ENCODE peak calls at places on chromosomes 2 and 18, in six cellular contexts. One of them, this sample, is unnamed.

GRCh38 chr2:168494190-168494711 is 38.2 kb downstream of the CERS6 start:
- DNase-seq in T-cell: no peak
- DNase-seq in mucosa of descending colon: no peak
- DNase-seq in activated gamma-delta T cell treated with Interleukin-2 at 50 U/mL for 16 hours: no peak
- DNase-seq in effector memory CD8-positive, alpha-beta T cell: no peak
- DNase-seq in stimulated activated CD4-positive, alpha-beta T cell treated with anti-CD3 and anti-CD28 coated beads, TNF-alpha, amount 100 ng/mL, for 48 hours: no peak
- DNase-seq in this sample: no peak

GRCh38 chr2:127140543-127140942 is 33.6 kb upstream of the BIN1 start:
- DNase-seq in T-cell: no peak
- DNase-seq in mucosa of descending colon: no peak
- DNase-seq in activated gamma-delta T cell treated with Interleukin-2 at 50 U/mL for 16 hours: no peak
- DNase-seq in effector memory CD8-positive, alpha-beta T cell: no peak
- DNase-seq in stimulated activated CD4-positive, alpha-beta T cell treated with anti-CD3 and anti-CD28 coated beads, TNF-alpha, amount 100 ng/mL, for 48 hours: no peak
- DNase-seq in this sample: no peak

GRCh38 chr2:174606336-174606735 is 8.7 kb upstream of the WIPF1 start:
- DNase-seq in T-cell: no peak
- DNase-seq in mucosa of descending colon: no peak
- DNase-seq in activated gamma-delta T cell treated with Interleukin-2 at 50 U/mL for 16 hours: peak
- DNase-seq in effector memory CD8-positive, alpha-beta T cell: no peak
- DNase-seq in stimulated activated CD4-positive, alpha-beta T cell treated with anti-CD3 and anti-CD28 coated beads, TNF-alpha, amount 100 ng/mL, for 48 hours: no peak
- DNase-seq in this sample: no peak

GRCh38 chr2:149525323-149525722 is 62.3 kb downstream of the MMADHC start:
- DNase-seq in T-cell: no peak
- DNase-seq in mucosa of descending colon: no peak
- DNase-seq in activated gamma-delta T cell treated with Interleukin-2 at 50 U/mL for 16 hours: no peak
- DNase-seq in effector memory CD8-positive, alpha-beta T cell: no peak
- DNase-seq in stimulated activated CD4-positive, alpha-beta T cell treated with anti-CD3 and anti-CD28 coated beads, TNF-alpha, amount 100 ng/mL, for 48 hours: no peak
- DNase-seq in this sample: no peak

GRCh38 chr18:46174317-46175039 is 70.3 kb downstream of the HAUS1 start:
- DNase-seq in T-cell: no peak
- DNase-seq in mucosa of descending colon: peak
- DNase-seq in activated gamma-delta T cell treated with Interleukin-2 at 50 U/mL for 16 hours: peak
- DNase-seq in effector memory CD8-positive, alpha-beta T cell: peak
- DNase-seq in stimulated activated CD4-positive, alpha-beta T cell treated with anti-CD3 and anti-CD28 coated beads, TNF-alpha, amount 100 ng/mL, for 48 hours: peak
- DNase-seq in this sample: peak

GRCh38 chr2:37335604-37336003 is 8.8 kb upstream of the QPCT start:
- DNase-seq in T-cell: no peak
- DNase-seq in mucosa of descending colon: no peak
- DNase-seq in activated gamma-delta T cell treated with Interleukin-2 at 50 U/mL for 16 hours: no peak
- DNase-seq in effector memory CD8-positive, alpha-beta T cell: no peak
- DNase-seq in stimulated activated CD4-positive, alpha-beta T cell treated with anti-CD3 and anti-CD28 coated beads, TNF-alpha, amount 100 ng/mL, for 48 hours: no peak
- DNase-seq in this sample: no peak

GRCh38 chr2:24077535-24077877 is 1.4 kb upstream of the SF3B6 start:
- DNase-seq in T-cell: no peak
- DNase-seq in mucosa of descending colon: no peak
- DNase-seq in activated gamma-delta T cell treated with Interleukin-2 at 50 U/mL for 16 hours: no peak
- DNase-seq in effector memory CD8-positive, alpha-beta T cell: no peak
- DNase-seq in stimulated activated CD4-positive, alpha-beta T cell treated with anti-CD3 and anti-CD28 coated beads, TNF-alpha, amount 100 ng/mL, for 48 hours: no peak
- DNase-seq in this sample: no peak

GRCh38 chr2:242011516-242011915 is 142.0 kb downstream of the RTP5 start:
- DNase-seq in T-cell: no peak
- DNase-seq in mucosa of descending colon: no peak
- DNase-seq in activated gamma-delta T cell treated with Interleukin-2 at 50 U/mL for 16 hours: no peak
- DNase-seq in effector memory CD8-positive, alpha-beta T cell: no peak
- DNase-seq in stimulated activated CD4-positive, alpha-beta T cell treated with anti-CD3 and anti-CD28 coated beads, TNF-alpha, amount 100 ng/mL, for 48 hours: no peak
- DNase-seq in this sample: no peak

GRCh38 chr2:171018522-171018921 is 89.5 kb downstream of the GORASP2 start:
- DNase-seq in T-cell: no peak
- DNase-seq in mucosa of descending colon: no peak
- DNase-seq in activated gamma-delta T cell treated with Interleukin-2 at 50 U/mL for 16 hours: no peak
- DNase-seq in effector memory CD8-positive, alpha-beta T cell: no peak
- DNase-seq in stimulated activated CD4-positive, alpha-beta T cell treated with anti-CD3 and anti-CD28 coated beads, TNF-alpha, amount 100 ng/mL, for 48 hours: no peak
- DNase-seq in this sample: no peak

GRCh38 chr2:160425394-160425793 is 68.2 kb downstream of the RBMS1 start:
- DNase-seq in T-cell: no peak
- DNase-seq in mucosa of descending colon: no peak
- DNase-seq in activated gamma-delta T cell treated with Interleukin-2 at 50 U/mL for 16 hours: no peak
- DNase-seq in effector memory CD8-positive, alpha-beta T cell: no peak
- DNase-seq in stimulated activated CD4-positive, alpha-beta T cell treated with anti-CD3 and anti-CD28 coated beads, TNF-alpha, amount 100 ng/mL, for 48 hours: no peak
- DNase-seq in this sample: no peak

GRCh38 chr2:66888791-66889631 is 454.1 kb downstream of the MEIS1 start:
- DNase-seq in T-cell: no peak
- DNase-seq in mucosa of descending colon: no peak
- DNase-seq in activated gamma-delta T cell treated with Interleukin-2 at 50 U/mL for 16 hours: no peak
- DNase-seq in effector memory CD8-positive, alpha-beta T cell: no peak
- DNase-seq in stimulated activated CD4-positive, alpha-beta T cell treated with anti-CD3 and anti-CD28 coated beads, TNF-alpha, amount 100 ng/mL, for 48 hours: no peak
- DNase-seq in this sample: no peak

GRCh38 chr2:80217446-80217845 is 87.1 kb downstream of the LRRTM1 start:
- DNase-seq in T-cell: no peak
- DNase-seq in mucosa of descending colon: no peak
- DNase-seq in activated gamma-delta T cell treated with Interleukin-2 at 50 U/mL for 16 hours: no peak
- DNase-seq in effector memory CD8-positive, alpha-beta T cell: no peak
- DNase-seq in stimulated activated CD4-positive, alpha-beta T cell treated with anti-CD3 and anti-CD28 coated beads, TNF-alpha, amount 100 ng/mL, for 48 hours: no peak
- DNase-seq in this sample: no peak

GRCh38 chr2:150107816-150108215 is 379.7 kb downstream of the RND3 start:
- DNase-seq in T-cell: no peak
- DNase-seq in mucosa of descending colon: no peak
- DNase-seq in activated gamma-delta T cell treated with Interleukin-2 at 50 U/mL for 16 hours: no peak
- DNase-seq in effector memory CD8-positive, alpha-beta T cell: no peak
- DNase-seq in stimulated activated CD4-positive, alpha-beta T cell treated with anti-CD3 and anti-CD28 coated beads, TNF-alpha, amount 100 ng/mL, for 48 hours: no peak
- DNase-seq in this sample: no peak

GRCh38 chr18:78561757-78562445 is 417.7 kb upstream of the SALL3 start:
- DNase-seq in T-cell: no peak
- DNase-seq in mucosa of descending colon: no peak
- DNase-seq in activated gamma-delta T cell treated with Interleukin-2 at 50 U/mL for 16 hours: no peak
- DNase-seq in effector memory CD8-positive, alpha-beta T cell: no peak
- DNase-seq in stimulated activated CD4-positive, alpha-beta T cell treated with anti-CD3 and anti-CD28 coated beads, TNF-alpha, amount 100 ng/mL, for 48 hours: no peak
- DNase-seq in this sample: no peak

GRCh38 chr2:96205888-96206287 is 2.7 kb downstream of the STARD7 start:
- DNase-seq in T-cell: no peak
- DNase-seq in mucosa of descending colon: no peak
- DNase-seq in activated gamma-delta T cell treated with Interleukin-2 at 50 U/mL for 16 hours: no peak
- DNase-seq in effector memory CD8-positive, alpha-beta T cell: no peak
- DNase-seq in stimulated activated CD4-positive, alpha-beta T cell treated with anti-CD3 and anti-CD28 coated beads, TNF-alpha, amount 100 ng/mL, for 48 hours: no peak
- DNase-seq in this sample: no peak

GRCh38 chr2:50719837-50720694 is 311.9 kb downstream of the NRXN1 start:
- DNase-seq in T-cell: no peak
- DNase-seq in mucosa of descending colon: no peak
- DNase-seq in activated gamma-delta T cell treated with Interleukin-2 at 50 U/mL for 16 hours: no peak
- DNase-seq in effector memory CD8-positive, alpha-beta T cell: no peak
- DNase-seq in stimulated activated CD4-positive, alpha-beta T cell treated with anti-CD3 and anti-CD28 coated beads, TNF-alpha, amount 100 ng/mL, for 48 hours: no peak
- DNase-seq in this sample: no peak

GRCh38 chr2:28375236-28375635 is 17.4 kb upstream of the FOSL2 start:
- DNase-seq in T-cell: no peak
- DNase-seq in mucosa of descending colon: no peak
- DNase-seq in activated gamma-delta T cell treated with Interleukin-2 at 50 U/mL for 16 hours: no peak
- DNase-seq in effector memory CD8-positive, alpha-beta T cell: no peak
- DNase-seq in stimulated activated CD4-positive, alpha-beta T cell treated with anti-CD3 and anti-CD28 coated beads, TNF-alpha, amount 100 ng/mL, for 48 hours: no peak
- DNase-seq in this sample: no peak

GRCh38 chr18:23453657-23454011 is 547 bp downstream of the RIOK3 start:
- DNase-seq in T-cell: peak
- DNase-seq in mucosa of descending colon: no peak
- DNase-seq in activated gamma-delta T cell treated with Interleukin-2 at 50 U/mL for 16 hours: no peak
- DNase-seq in effector memory CD8-positive, alpha-beta T cell: no peak
- DNase-seq in stimulated activated CD4-positive, alpha-beta T cell treated with anti-CD3 and anti-CD28 coated beads, TNF-alpha, amount 100 ng/mL, for 48 hours: no peak
- DNase-seq in this sample: no peak

GRCh38 chr2:100938031-100939026 is 63.8 kb upstream of the RPL31 start:
- DNase-seq in T-cell: no peak
- DNase-seq in mucosa of descending colon: no peak
- DNase-seq in activated gamma-delta T cell treated with Interleukin-2 at 50 U/mL for 16 hours: no peak
- DNase-seq in effector memory CD8-positive, alpha-beta T cell: no peak
- DNase-seq in stimulated activated CD4-positive, alpha-beta T cell treated with anti-CD3 and anti-CD28 coated beads, TNF-alpha, amount 100 ng/mL, for 48 hours: no peak
- DNase-seq in this sample: no peak

GRCh38 chr2:171673928-171674327 is 13.3 kb upstream of the DYNC1I2 start:
- DNase-seq in T-cell: no peak
- DNase-seq in mucosa of descending colon: no peak
- DNase-seq in activated gamma-delta T cell treated with Interleukin-2 at 50 U/mL for 16 hours: no peak
- DNase-seq in effector memory CD8-positive, alpha-beta T cell: no peak
- DNase-seq in stimulated activated CD4-positive, alpha-beta T cell treated with anti-CD3 and anti-CD28 coated beads, TNF-alpha, amount 100 ng/mL, for 48 hours: no peak
- DNase-seq in this sample: no peak

GRCh38 chr2:221570321-221571107 is 1.6 kb downstream of the EPHA4 start:
- DNase-seq in T-cell: peak
- DNase-seq in mucosa of descending colon: peak
- DNase-seq in activated gamma-delta T cell treated with Interleukin-2 at 50 U/mL for 16 hours: peak
- DNase-seq in effector memory CD8-positive, alpha-beta T cell: no peak
- DNase-seq in stimulated activated CD4-positive, alpha-beta T cell treated with anti-CD3 and anti-CD28 coated beads, TNF-alpha, amount 100 ng/mL, for 48 hours: no peak
- DNase-seq in this sample: no peak

GRCh38 chr2:239180526-239181073 is 220.2 kb downstream of the HDAC4 start:
- DNase-seq in T-cell: no peak
- DNase-seq in mucosa of descending colon: peak
- DNase-seq in activated gamma-delta T cell treated with Interleukin-2 at 50 U/mL for 16 hours: no peak
- DNase-seq in effector memory CD8-positive, alpha-beta T cell: no peak
- DNase-seq in stimulated activated CD4-positive, alpha-beta T cell treated with anti-CD3 and anti-CD28 coated beads, TNF-alpha, amount 100 ng/mL, for 48 hours: no peak
- DNase-seq in this sample: peak

GRCh38 chr2:221529943-221530652 is 42.0 kb downstream of the EPHA4 start:
- DNase-seq in T-cell: no peak
- DNase-seq in mucosa of descending colon: no peak
- DNase-seq in activated gamma-delta T cell treated with Interleukin-2 at 50 U/mL for 16 hours: no peak
- DNase-seq in effector memory CD8-positive, alpha-beta T cell: no peak
- DNase-seq in stimulated activated CD4-positive, alpha-beta T cell treated with anti-CD3 and anti-CD28 coated beads, TNF-alpha, amount 100 ng/mL, for 48 hours: no peak
- DNase-seq in this sample: no peak

GRCh38 chr18:59691046-59691395 is 6.2 kb downstream of the CCBE1 start:
- DNase-seq in T-cell: no peak
- DNase-seq in mucosa of descending colon: no peak
- DNase-seq in activated gamma-delta T cell treated with Interleukin-2 at 50 U/mL for 16 hours: no peak
- DNase-seq in effector memory CD8-positive, alpha-beta T cell: no peak
- DNase-seq in stimulated activated CD4-positive, alpha-beta T cell treated with anti-CD3 and anti-CD28 coated beads, TNF-alpha, amount 100 ng/mL, for 48 hours: no peak
- DNase-seq in this sample: no peak

GRCh38 chr2:172098650-172099471 is 3.8 kb downstream of the DLX2 start:
- DNase-seq in T-cell: no peak
- DNase-seq in mucosa of descending colon: peak
- DNase-seq in activated gamma-delta T cell treated with Interleukin-2 at 50 U/mL for 16 hours: no peak
- DNase-seq in effector memory CD8-positive, alpha-beta T cell: no peak
- DNase-seq in stimulated activated CD4-positive, alpha-beta T cell treated with anti-CD3 and anti-CD28 coated beads, TNF-alpha, amount 100 ng/mL, for 48 hours: no peak
- DNase-seq in this sample: peak

This sample was measured in upper lobe of left lung.